ENCODE peak calls at places on chromosomes 16 and 17, in seven cellular contexts. One of them, this sample, is unnamed.

GRCh38 chr17:12510535-12510934 is 155.2 kb upstream of the MYOCD start:
- DNase-seq in HCT116: no peak
- DNase-seq in AG10803: peak
- DNase-seq in mesothelial cell of epicardium: no peak
- DNase-seq in neural progenitor cell: no peak
- DNase-seq in heart right ventricle: no peak
- DNase-seq in tibial artery: no peak
- DNase-seq in this sample: no peak

GRCh38 chr17:16484445-16485169 is 7.4 kb downstream of the LRRC75A start:
- DNase-seq in AG10803: no peak
- DNase-seq in HCT116: no peak
- DNase-seq in neural progenitor cell: peak
- DNase-seq in tibial artery: no peak
- DNase-seq in mesothelial cell of epicardium: no peak
- DNase-seq in heart right ventricle: no peak
- DNase-seq in this sample: no peak

GRCh38 chr16:4285167-4285566 is 12.3 kb upstream of the TFAP4 start:
- DNase-seq in neural progenitor cell: no peak
- DNase-seq in mesothelial cell of epicardium: no peak
- DNase-seq in tibial artery: no peak
- DNase-seq in AG10803: no peak
- DNase-seq in heart right ventricle: no peak
- DNase-seq in HCT116: no peak
- DNase-seq in this sample: no peak

GRCh38 chr17:57603978-57604377 is 141.1 kb downstream of the CCDC182 start:
- DNase-seq in HCT116: no peak
- DNase-seq in tibial artery: no peak
- DNase-seq in mesothelial cell of epicardium: no peak
- DNase-seq in AG10803: no peak
- DNase-seq in heart right ventricle: no peak
- DNase-seq in neural progenitor cell: no peak
- DNase-seq in this sample: peak

GRCh38 chr17:34668206-34668605 is 88.8 kb downstream of the TMEM132E start:
- DNase-seq in HCT116: no peak
- DNase-seq in mesothelial cell of epicardium: no peak
- DNase-seq in tibial artery: no peak
- DNase-seq in AG10803: no peak
- DNase-seq in neural progenitor cell: no peak
- DNase-seq in heart right ventricle: no peak
- DNase-seq in this sample: no peak

GRCh38 chr17:61202564-61202963 is 197.1 kb upstream of the TBX2 start:
- DNase-seq in mesothelial cell of epicardium: no peak
- DNase-seq in AG10803: no peak
- DNase-seq in tibial artery: no peak
- DNase-seq in neural progenitor cell: no peak
- DNase-seq in heart right ventricle: no peak
- DNase-seq in HCT116: no peak
- DNase-seq in this sample: no peak

GRCh38 chr17:83057397-83057761 is 22.0 kb upstream of the METRNL start:
- DNase-seq in neural progenitor cell: peak
- DNase-seq in mesothelial cell of epicardium: no peak
- DNase-seq in AG10803: no peak
- DNase-seq in heart right ventricle: no peak
- DNase-seq in tibial artery: no peak
- DNase-seq in HCT116: no peak
- DNase-seq in this sample: no peak

GRCh38 chr16:82884320-82884898 is 257.6 kb downstream of the CDH13 start:
- DNase-seq in heart right ventricle: no peak
- DNase-seq in neural progenitor cell: no peak
- DNase-seq in HCT116: no peak
- DNase-seq in tibial artery: no peak
- DNase-seq in AG10803: no peak
- DNase-seq in mesothelial cell of epicardium: no peak
- DNase-seq in this sample: no peak

GRCh38 chr17:2336215-2337151 is at the start of gene TSR1:
- DNase-seq in HCT116: peak
- DNase-seq in mesothelial cell of epicardium: peak
- DNase-seq in AG10803: peak
- DNase-seq in neural progenitor cell: peak
- DNase-seq in heart right ventricle: peak
- DNase-seq in tibial artery: peak
- DNase-seq in this sample: peak

GRCh38 chr16:81458827-81459598 is 14.4 kb downstream of the CMIP start:
- DNase-seq in neural progenitor cell: no peak
- DNase-seq in heart right ventricle: no peak
- DNase-seq in HCT116: no peak
- DNase-seq in tibial artery: no peak
- DNase-seq in mesothelial cell of epicardium: no peak
- DNase-seq in AG10803: no peak
- DNase-seq in this sample: no peak

GRCh38 chr16:88342491-88342890 is 40.3 kb upstream of the ZNF469 start:
- DNase-seq in tibial artery: no peak
- DNase-seq in heart right ventricle: no peak
- DNase-seq in mesothelial cell of epicardium: no peak
- DNase-seq in neural progenitor cell: no peak
- DNase-seq in AG10803: no peak
- DNase-seq in HCT116: no peak
- DNase-seq in this sample: no peak

GRCh38 chr16:69865701-69866100 is 85.4 kb upstream of the CLEC18A start:
- DNase-seq in neural progenitor cell: peak
- DNase-seq in HCT116: no peak
- DNase-seq in tibial artery: no peak
- DNase-seq in mesothelial cell of epicardium: no peak
- DNase-seq in heart right ventricle: no peak
- DNase-seq in AG10803: peak
- DNase-seq in this sample: no peak

GRCh38 chr17:15261063-15261817 is 3.9 kb downstream of the PMP22 start:
- DNase-seq in HCT116: no peak
- DNase-seq in heart right ventricle: peak
- DNase-seq in AG10803: peak
- DNase-seq in neural progenitor cell: peak
- DNase-seq in mesothelial cell of epicardium: peak
- DNase-seq in tibial artery: no peak
- DNase-seq in this sample: no peak

GRCh38 chr17:58264407-58265103 is 16.2 kb downstream of the MPO start:
- DNase-seq in HCT116: no peak
- DNase-seq in heart right ventricle: no peak
- DNase-seq in neural progenitor cell: no peak
- DNase-seq in AG10803: no peak
- DNase-seq in tibial artery: no peak
- DNase-seq in mesothelial cell of epicardium: no peak
- DNase-seq in this sample: no peak

GRCh38 chr16:89921699-89922476 is 1.3 kb upstream of the TUBB3 start:
- DNase-seq in heart right ventricle: peak
- DNase-seq in HCT116: peak
- DNase-seq in neural progenitor cell: peak
- DNase-seq in mesothelial cell of epicardium: peak
- DNase-seq in AG10803: peak
- DNase-seq in tibial artery: peak
- DNase-seq in this sample: no peak
- TF ChIP-seq CTCF in heart right ventricle: no peak
- TF ChIP-seq CTCF in HCT116: no peak
- TF ChIP-seq CTCF in neural progenitor cell: no peak
- TF ChIP-seq CTCF in mesothelial cell of epicardium: no peak
- TF ChIP-seq CTCF in AG10803: no peak
- TF ChIP-seq CTCF in tibial artery: no peak
- TF ChIP-seq CTCF in this sample: no peak

GRCh38 chr16:12217341-12217740 is 240.8 kb downstream of the SNX29 start:
- DNase-seq in heart right ventricle: no peak
- DNase-seq in HCT116: no peak
- DNase-seq in mesothelial cell of epicardium: no peak
- DNase-seq in neural progenitor cell: no peak
- DNase-seq in tibial artery: no peak
- DNase-seq in AG10803: no peak
- DNase-seq in this sample: no peak

GRCh38 chr16:12211870-12212690 is 235.5 kb downstream of the SNX29 start:
- DNase-seq in mesothelial cell of epicardium: no peak
- DNase-seq in AG10803: no peak
- DNase-seq in heart right ventricle: no peak
- DNase-seq in tibial artery: no peak
- DNase-seq in neural progenitor cell: no peak
- DNase-seq in HCT116: no peak
- DNase-seq in this sample: no peak

GRCh38 chr16:12214509-12214908 is 238.0 kb downstream of the SNX29 start:
- DNase-seq in HCT116: no peak
- DNase-seq in mesothelial cell of epicardium: no peak
- DNase-seq in tibial artery: no peak
- DNase-seq in neural progenitor cell: peak
- DNase-seq in heart right ventricle: no peak
- DNase-seq in AG10803: no peak
- DNase-seq in this sample: no peak

GRCh38 chr16:12213180-12213579 is 236.6 kb downstream of the SNX29 start:
- DNase-seq in neural progenitor cell: no peak
- DNase-seq in heart right ventricle: no peak
- DNase-seq in mesothelial cell of epicardium: no peak
- DNase-seq in HCT116: no peak
- DNase-seq in tibial artery: no peak
- DNase-seq in AG10803: no peak
- DNase-seq in this sample: no peak

GRCh38 chr16:12215302-12216105 is 239.0 kb downstream of the SNX29 start:
- DNase-seq in heart right ventricle: no peak
- DNase-seq in mesothelial cell of epicardium: no peak
- DNase-seq in neural progenitor cell: peak
- DNase-seq in tibial artery: no peak
- DNase-seq in HCT116: no peak
- DNase-seq in AG10803: no peak
- DNase-seq in this sample: no peak
- TF ChIP-seq CTCF in heart right ventricle: peak
- TF ChIP-seq CTCF in mesothelial cell of epicardium: peak
- TF ChIP-seq CTCF in neural progenitor cell: peak
- TF ChIP-seq CTCF in tibial artery: no peak
- TF ChIP-seq CTCF in HCT116: no peak
- TF ChIP-seq CTCF in AG10803: peak
- TF ChIP-seq CTCF in this sample: no peak

DNA sequence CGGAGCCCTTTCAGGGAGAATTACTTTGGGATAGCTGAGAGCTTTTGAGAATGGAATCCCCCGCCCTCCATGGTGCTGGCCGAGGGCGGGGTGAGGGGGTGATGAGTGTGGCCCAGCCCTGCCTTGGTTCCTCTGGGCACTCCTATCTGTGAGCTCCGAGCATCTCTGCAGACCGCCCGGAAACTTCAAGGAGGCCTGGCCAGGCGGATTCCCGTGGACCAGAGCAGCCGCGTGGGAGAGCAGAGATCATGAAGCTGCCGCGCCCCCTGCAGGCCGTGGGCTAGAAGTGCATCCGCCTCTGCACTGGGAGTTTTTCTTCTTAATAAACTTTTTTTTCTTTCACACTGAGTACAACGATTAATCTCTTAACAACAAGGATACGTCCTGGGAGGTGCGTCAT is 392.9 kb upstream of the EEF2KMT start:
- DNase-seq in neural progenitor cell: peak
- DNase-seq in AG10803: no peak
- DNase-seq in heart right ventricle: no peak
- DNase-seq in HCT116: peak
- DNase-seq in tibial artery: no peak
- DNase-seq in mesothelial cell of epicardium: peak
- DNase-seq in this sample: no peak
- TF ChIP-seq CTCF in neural progenitor cell: peak
- TF ChIP-seq CTCF in AG10803: peak
- TF ChIP-seq CTCF in heart right ventricle: peak
- TF ChIP-seq CTCF in HCT116: peak
- TF ChIP-seq CTCF in tibial artery: peak
- TF ChIP-seq CTCF in mesothelial cell of epicardium: peak
- TF ChIP-seq CTCF in this sample: no peak

GRCh38 chr16:11297492-11298142 is 16.5 kb upstream of the PRM1 start:
- DNase-seq in AG10803: peak
- DNase-seq in mesothelial cell of epicardium: no peak
- DNase-seq in tibial artery: peak
- DNase-seq in neural progenitor cell: peak
- DNase-seq in HCT116: no peak
- DNase-seq in heart right ventricle: peak
- DNase-seq in this sample: peak
- TF ChIP-seq CTCF in AG10803: no peak
- TF ChIP-seq CTCF in mesothelial cell of epicardium: no peak
- TF ChIP-seq CTCF in tibial artery: peak
- TF ChIP-seq CTCF in neural progenitor cell: no peak
- TF ChIP-seq CTCF in HCT116: no peak
- TF ChIP-seq CTCF in heart right ventricle: no peak
- TF ChIP-seq CTCF in this sample: no peak

GRCh38 chr16:239948-240277 is 5.3 kb downstream of the FAM234A start:
- DNase-seq in neural progenitor cell: no peak
- DNase-seq in mesothelial cell of epicardium: no peak
- DNase-seq in AG10803: peak
- DNase-seq in tibial artery: no peak
- DNase-seq in HCT116: no peak
- DNase-seq in heart right ventricle: no peak
- DNase-seq in this sample: no peak

GRCh38 chr16:228917-229730 is at the start of gene LUC7L:
- DNase-seq in mesothelial cell of epicardium: peak
- DNase-seq in HCT116: peak
- DNase-seq in AG10803: peak
- DNase-seq in tibial artery: peak
- DNase-seq in neural progenitor cell: peak
- DNase-seq in heart right ventricle: peak
- DNase-seq in this sample: peak

GRCh38 chr16:230949-231348 is 1.7 kb upstream of the LUC7L start:
- DNase-seq in HCT116: no peak
- DNase-seq in neural progenitor cell: no peak
- DNase-seq in heart right ventricle: no peak
- DNase-seq in mesothelial cell of epicardium: no peak
- DNase-seq in tibial artery: no peak
- DNase-seq in AG10803: no peak
- DNase-seq in this sample: no peak

GRCh38 chr16:229731-230281 is 557 bp upstream of the LUC7L start:
- DNase-seq in mesothelial cell of epicardium: no peak
- DNase-seq in HCT116: no peak
- DNase-seq in heart right ventricle: no peak
- DNase-seq in neural progenitor cell: no peak
- DNase-seq in AG10803: no peak
- DNase-seq in tibial artery: no peak
- DNase-seq in this sample: no peak

GRCh38 chr16:234468-235305 is at the start of gene FAM234A:
- DNase-seq in AG10803: peak
- DNase-seq in HCT116: peak
- DNase-seq in heart right ventricle: peak
- DNase-seq in neural progenitor cell: peak
- DNase-seq in tibial artery: peak
- DNase-seq in mesothelial cell of epicardium: peak
- DNase-seq in this sample: peak
- TF ChIP-seq CTCF in AG10803: peak
- TF ChIP-seq CTCF in HCT116: no peak
- TF ChIP-seq CTCF in heart right ventricle: peak
- TF ChIP-seq CTCF in neural progenitor cell: peak
- TF ChIP-seq CTCF in tibial artery: peak
- TF ChIP-seq CTCF in mesothelial cell of epicardium: no peak
- TF ChIP-seq CTCF in this sample: no peak

DNA sequence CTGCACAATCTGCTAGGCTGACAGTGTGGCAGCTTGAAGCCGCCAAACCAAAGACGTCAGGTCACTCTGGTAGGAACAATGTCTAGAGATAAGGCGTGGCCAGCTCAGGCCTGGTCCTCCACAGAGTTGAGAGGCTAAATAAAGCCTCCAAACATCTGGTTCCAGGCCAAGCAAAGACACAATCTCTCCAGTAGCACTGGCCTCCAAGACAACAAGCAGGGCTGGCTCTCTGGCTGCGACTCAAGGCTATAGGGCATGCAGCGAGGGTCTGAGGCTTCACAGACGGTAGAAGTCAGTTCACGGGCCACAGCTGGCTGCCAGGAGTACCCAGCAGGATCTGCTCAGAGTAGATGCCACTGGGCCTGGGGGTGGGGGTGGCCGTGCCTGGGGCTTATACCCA is 75.6 kb downstream of the ABR start:
- DNase-seq in AG10803: no peak
- DNase-seq in mesothelial cell of epicardium: no peak
- DNase-seq in HCT116: no peak
- DNase-seq in heart right ventricle: peak
- DNase-seq in neural progenitor cell: no peak
- DNase-seq in tibial artery: no peak
- DNase-seq in this sample: no peak
- TF ChIP-seq CTCF in AG10803: no peak
- TF ChIP-seq CTCF in mesothelial cell of epicardium: no peak
- TF ChIP-seq CTCF in HCT116: no peak
- TF ChIP-seq CTCF in heart right ventricle: no peak
- TF ChIP-seq CTCF in neural progenitor cell: no peak
- TF ChIP-seq CTCF in tibial artery: no peak
- TF ChIP-seq CTCF in this sample: no peak

This sample was measured in activated B cell treated with CpG ODN at 0.5 μM for 24 hours.